ENCODE peak calls at places on chromosomes 12 and 14, in eight cellular contexts. One of them, this sample, is unnamed.

GRCh38 chr12:1845010-1845409 is 24.6 kb downstream of the LRTM2 start:
- DNase-seq in astrocyte of the spinal cord: no peak
- DNase-seq in choroid plexus epithelial cell: no peak
- DNase-seq in brain microvascular endothelial cell: no peak
- DNase-seq in heart left ventricle: no peak
- DNase-seq in AG09319: no peak
- DNase-seq in neural crest cell: no peak
- DNase-seq in fibroblast of villous mesenchyme: no peak
- DNase-seq in this sample: no peak

GRCh38 chr14:76950043-76951020 is 78.2 kb downstream of the IRF2BPL start:
- DNase-seq in choroid plexus epithelial cell: peak; percentile 58
- DNase-seq in astrocyte of the spinal cord: peak; percentile 63
- DNase-seq in brain microvascular endothelial cell: no peak
- DNase-seq in heart left ventricle: no peak
- DNase-seq in neural crest cell: no peak
- DNase-seq in AG09319: no peak
- DNase-seq in fibroblast of villous mesenchyme: no peak
- DNase-seq in this sample: peak; percentile 70

GRCh38 chr12:59736786-59737185 is 141.0 kb downstream of the SLC16A7 start:
- DNase-seq in astrocyte of the spinal cord: peak; percentile 73
- DNase-seq in fibroblast of villous mesenchyme: peak; percentile 78
- DNase-seq in neural crest cell: no peak
- DNase-seq in heart left ventricle: no peak
- DNase-seq in choroid plexus epithelial cell: peak; percentile 85
- DNase-seq in brain microvascular endothelial cell: peak; percentile 83
- DNase-seq in AG09319: peak; percentile 81
- DNase-seq in this sample: peak; percentile 94

GRCh38 chr14:66311935-66312334 is 174.2 kb upstream of the CCDC196 start:
- DNase-seq in brain microvascular endothelial cell: no peak
- DNase-seq in neural crest cell: no peak
- DNase-seq in fibroblast of villous mesenchyme: no peak
- DNase-seq in heart left ventricle: no peak
- DNase-seq in AG09319: no peak
- DNase-seq in astrocyte of the spinal cord: no peak
- DNase-seq in choroid plexus epithelial cell: no peak
- DNase-seq in this sample: no peak

GRCh38 chr12:56978397-56979138 is 21.2 kb upstream of the RDH16 start:
- DNase-seq in astrocyte of the spinal cord: no peak
- DNase-seq in heart left ventricle: no peak
- DNase-seq in fibroblast of villous mesenchyme: no peak
- DNase-seq in choroid plexus epithelial cell: no peak
- DNase-seq in neural crest cell: no peak
- DNase-seq in brain microvascular endothelial cell: no peak
- DNase-seq in AG09319: no peak
- DNase-seq in this sample: no peak

GRCh38 chr12:56071648-56072047 is 8.3 kb upstream of the ERBB3 start:
- DNase-seq in astrocyte of the spinal cord: no peak
- DNase-seq in brain microvascular endothelial cell: peak; percentile 40
- DNase-seq in choroid plexus epithelial cell: peak; percentile 14
- DNase-seq in fibroblast of villous mesenchyme: peak; percentile 23
- DNase-seq in heart left ventricle: no peak
- DNase-seq in neural crest cell: no peak
- DNase-seq in AG09319: no peak
- DNase-seq in this sample: peak; percentile 75

GRCh38 chr12:107515446-107515958 is 170.1 kb upstream of the PWP1 start:
- DNase-seq in astrocyte of the spinal cord: peak; percentile 98
- DNase-seq in choroid plexus epithelial cell: peak; percentile 96
- DNase-seq in heart left ventricle: peak; percentile 59
- DNase-seq in neural crest cell: no peak
- DNase-seq in AG09319: peak; percentile 39
- DNase-seq in brain microvascular endothelial cell: peak; percentile 95
- DNase-seq in fibroblast of villous mesenchyme: peak; percentile 23
- DNase-seq in this sample: peak; percentile 91

GRCh38 chr12:31031951-31032335 is 41.7 kb upstream of the DDX11 start:
- DNase-seq in neural crest cell: no peak
- DNase-seq in astrocyte of the spinal cord: no peak
- DNase-seq in fibroblast of villous mesenchyme: no peak
- DNase-seq in brain microvascular endothelial cell: no peak
- DNase-seq in AG09319: no peak
- DNase-seq in heart left ventricle: no peak
- DNase-seq in choroid plexus epithelial cell: no peak
- DNase-seq in this sample: no peak

GRCh38 chr12:20829919-20830318 is 19.4 kb downstream of the SLCO1B3 start:
- DNase-seq in neural crest cell: no peak
- DNase-seq in heart left ventricle: no peak
- DNase-seq in AG09319: no peak
- DNase-seq in fibroblast of villous mesenchyme: no peak
- DNase-seq in choroid plexus epithelial cell: no peak
- DNase-seq in brain microvascular endothelial cell: no peak
- DNase-seq in astrocyte of the spinal cord: no peak
- DNase-seq in this sample: no peak

GRCh38 chr14:73394317-73394716 is 64.0 kb downstream of the NUMB start:
- DNase-seq in choroid plexus epithelial cell: no peak
- DNase-seq in AG09319: no peak
- DNase-seq in heart left ventricle: no peak
- DNase-seq in brain microvascular endothelial cell: no peak
- DNase-seq in neural crest cell: no peak
- DNase-seq in fibroblast of villous mesenchyme: no peak
- DNase-seq in astrocyte of the spinal cord: no peak
- DNase-seq in this sample: no peak

GRCh38 chr12:8018666-8019581 is 13.6 kb upstream of the FOXJ2 start:
- DNase-seq in heart left ventricle: no peak
- DNase-seq in neural crest cell: peak; percentile 43
- DNase-seq in fibroblast of villous mesenchyme: peak; percentile 32
- DNase-seq in astrocyte of the spinal cord: peak; percentile 26
- DNase-seq in AG09319: no peak
- DNase-seq in choroid plexus epithelial cell: no peak
- DNase-seq in brain microvascular endothelial cell: no peak
- DNase-seq in this sample: no peak

DNA sequence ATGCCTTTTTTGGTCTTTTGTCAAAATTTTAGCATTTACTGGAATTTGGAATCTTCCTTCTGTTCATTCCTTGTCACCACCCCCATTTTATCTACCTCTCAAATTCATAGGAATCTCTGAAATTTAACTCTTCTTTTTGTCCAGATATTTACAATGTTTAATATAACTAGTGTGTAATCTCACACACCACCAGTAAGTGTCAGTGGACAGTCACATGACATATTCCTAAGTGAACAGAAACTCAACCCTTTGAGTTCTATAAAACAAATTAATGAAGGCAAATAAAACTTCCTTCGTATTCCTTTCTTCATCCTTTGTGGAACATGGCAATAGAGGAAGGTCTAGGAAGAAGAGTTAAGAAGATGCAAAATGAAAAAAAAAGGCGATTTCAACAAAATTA is 26.6 kb downstream of the ATF7 start:
- DNase-seq in neural crest cell: no peak
- DNase-seq in choroid plexus epithelial cell: peak; percentile 26
- DNase-seq in fibroblast of villous mesenchyme: no peak
- DNase-seq in astrocyte of the spinal cord: no peak
- DNase-seq in brain microvascular endothelial cell: no peak
- DNase-seq in AG09319: no peak
- DNase-seq in heart left ventricle: no peak
- DNase-seq in this sample: no peak
- TF ChIP-seq CTCF in neural crest cell: peak; percentile 23
- TF ChIP-seq CTCF in choroid plexus epithelial cell: no peak
- TF ChIP-seq CTCF in fibroblast of villous mesenchyme: peak; percentile 21
- TF ChIP-seq CTCF in astrocyte of the spinal cord: no peak
- TF ChIP-seq CTCF in brain microvascular endothelial cell: no peak
- TF ChIP-seq CTCF in AG09319: no peak
- TF ChIP-seq CTCF in heart left ventricle: no peak
- TF ChIP-seq CTCF in this sample: no peak

DNA sequence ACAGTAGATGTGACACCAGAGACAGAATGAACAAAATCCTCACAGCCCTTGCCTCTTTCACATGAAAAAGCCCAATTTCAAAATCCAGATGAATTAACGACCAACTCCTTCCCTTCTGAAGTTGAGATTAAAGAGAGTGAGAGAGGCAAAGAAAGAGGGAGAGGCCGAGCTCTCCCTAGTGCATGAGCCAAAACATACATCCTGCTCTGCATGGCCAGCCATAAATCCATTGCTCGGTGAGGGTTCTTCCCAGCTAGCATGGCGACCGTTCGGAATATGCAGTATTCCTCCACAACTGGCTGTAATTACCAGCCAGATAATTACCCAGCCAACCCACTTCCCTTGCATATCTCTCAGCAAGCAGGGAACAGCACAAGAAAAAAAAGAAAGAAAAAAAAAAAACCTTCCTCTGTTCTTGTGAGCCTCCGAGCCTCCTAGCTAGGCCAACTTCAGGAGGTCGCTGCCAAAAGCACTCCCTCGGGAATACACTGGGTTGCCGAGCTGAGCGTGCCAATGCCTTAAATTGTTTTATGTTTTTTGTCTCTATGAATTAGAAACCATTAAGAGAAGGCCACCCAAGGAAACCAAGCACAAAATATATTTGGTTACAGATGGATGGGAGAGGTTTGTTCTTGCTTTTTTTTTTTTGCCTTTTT is 568.0 kb downstream of the MED13L start:
- DNase-seq in fibroblast of villous mesenchyme: peak; percentile 7
- DNase-seq in choroid plexus epithelial cell: no peak
- DNase-seq in neural crest cell: no peak
- DNase-seq in heart left ventricle: peak; percentile 72
- DNase-seq in brain microvascular endothelial cell: no peak
- DNase-seq in AG09319: peak; percentile 25
- DNase-seq in astrocyte of the spinal cord: no peak
- DNase-seq in this sample: peak; percentile 59
- TF ChIP-seq CTCF in fibroblast of villous mesenchyme: no peak
- TF ChIP-seq CTCF in choroid plexus epithelial cell: no peak
- TF ChIP-seq CTCF in neural crest cell: no peak
- TF ChIP-seq CTCF in heart left ventricle: no peak
- TF ChIP-seq CTCF in brain microvascular endothelial cell: no peak
- TF ChIP-seq CTCF in AG09319: no peak
- TF ChIP-seq CTCF in astrocyte of the spinal cord: no peak
- TF ChIP-seq CTCF in this sample: no peak

DNA sequence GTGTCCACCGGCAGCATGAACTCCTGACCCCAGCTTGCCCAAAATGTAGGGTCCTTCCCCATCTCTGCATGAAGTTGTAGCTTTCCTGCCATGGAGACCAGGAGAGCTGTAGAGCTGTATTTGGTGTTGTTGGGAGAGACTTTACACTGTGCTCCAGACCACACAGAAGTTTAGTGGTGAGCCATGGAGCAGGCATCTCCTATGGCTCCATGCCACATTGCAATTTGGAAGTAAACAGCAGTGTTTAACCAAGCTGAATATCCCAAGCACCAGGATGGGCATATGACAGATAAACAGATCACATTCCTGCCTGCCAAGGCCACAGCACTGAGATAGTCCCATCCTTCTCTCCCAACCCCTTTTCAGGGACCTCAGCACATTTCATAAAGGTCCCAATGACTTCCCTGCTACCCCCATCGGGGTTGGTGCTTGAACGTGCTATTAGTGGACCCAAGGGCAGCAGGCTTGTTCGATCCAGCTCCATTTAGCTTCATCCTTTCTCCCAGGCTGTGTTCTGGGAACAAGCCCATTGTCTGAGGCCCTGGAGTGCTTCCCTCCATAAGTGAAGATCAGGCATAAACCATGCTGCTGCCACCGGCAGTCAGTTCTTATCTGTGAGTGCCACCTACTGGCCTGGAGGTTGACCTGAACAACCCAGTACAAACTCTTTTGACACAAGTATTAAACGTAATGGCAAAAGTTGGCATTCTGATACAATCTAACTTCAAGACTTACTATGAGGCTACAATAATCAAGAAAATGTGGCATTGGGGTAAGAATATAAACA is 172.3 kb upstream of the ATXN7L3B start:
- DNase-seq in choroid plexus epithelial cell: peak; percentile 79
- DNase-seq in brain microvascular endothelial cell: peak; percentile 43
- DNase-seq in neural crest cell: peak; percentile 3
- DNase-seq in fibroblast of villous mesenchyme: peak; percentile 16
- DNase-seq in astrocyte of the spinal cord: peak; percentile 65
- DNase-seq in heart left ventricle: no peak
- DNase-seq in AG09319: peak; percentile 27
- DNase-seq in this sample: peak; percentile 11
- TF ChIP-seq CTCF in choroid plexus epithelial cell: peak; percentile 74
- TF ChIP-seq CTCF in brain microvascular endothelial cell: peak; percentile 74
- TF ChIP-seq CTCF in neural crest cell: peak; percentile 46
- TF ChIP-seq CTCF in fibroblast of villous mesenchyme: peak; percentile 45
- TF ChIP-seq CTCF in astrocyte of the spinal cord: peak; percentile 58
- TF ChIP-seq CTCF in heart left ventricle: no peak
- TF ChIP-seq CTCF in AG09319: peak; percentile 77
- TF ChIP-seq CTCF in this sample: peak; percentile 20

GRCh38 chr12:119695034-119695433 is 27.1 kb downstream of the PRKAB1 start:
- DNase-seq in heart left ventricle: no peak
- DNase-seq in astrocyte of the spinal cord: no peak
- DNase-seq in choroid plexus epithelial cell: peak; percentile 49
- DNase-seq in fibroblast of villous mesenchyme: peak; percentile 33
- DNase-seq in AG09319: no peak
- DNase-seq in brain microvascular endothelial cell: peak; percentile 5
- DNase-seq in neural crest cell: no peak
- DNase-seq in this sample: no peak
- TF ChIP-seq CTCF in heart left ventricle: peak; percentile 19
- TF ChIP-seq CTCF in astrocyte of the spinal cord: peak; percentile 74
- TF ChIP-seq CTCF in choroid plexus epithelial cell: peak; percentile 86
- TF ChIP-seq CTCF in fibroblast of villous mesenchyme: peak; percentile 76
- TF ChIP-seq CTCF in AG09319: peak; percentile 58
- TF ChIP-seq CTCF in brain microvascular endothelial cell: peak; percentile 74
- TF ChIP-seq CTCF in neural crest cell: peak; percentile 51
- TF ChIP-seq CTCF in this sample: peak; percentile 66

DNA sequence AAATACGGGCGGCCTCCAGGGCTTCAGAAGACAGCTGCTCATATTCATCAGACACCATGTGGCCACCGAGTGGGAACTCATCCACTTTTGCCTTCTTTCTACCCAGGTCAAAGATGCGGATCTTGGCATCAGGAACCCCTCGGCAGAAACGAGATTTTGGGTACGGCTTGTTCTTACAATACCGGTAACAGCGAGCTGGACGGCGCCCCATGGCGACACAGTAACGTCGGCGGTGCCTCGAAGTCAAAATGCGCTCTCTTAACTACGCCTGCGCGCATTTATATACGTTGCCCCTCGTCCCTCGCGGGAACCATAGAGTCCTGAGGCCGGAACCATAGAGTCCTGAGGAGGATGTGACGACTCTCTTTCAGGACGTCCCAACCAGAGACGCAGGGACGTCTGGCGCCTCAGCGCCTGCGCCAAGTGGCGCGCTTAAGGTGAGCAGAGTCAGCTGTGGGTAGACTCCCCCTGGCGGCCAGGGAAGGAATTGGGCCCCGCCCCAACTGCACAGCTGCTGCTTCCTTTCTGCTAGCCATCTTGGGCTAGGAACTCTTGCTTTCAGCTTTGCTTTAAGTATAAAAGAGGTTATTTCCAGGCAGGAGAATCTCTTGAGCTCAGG is at the start of gene RPL10L:
- DNase-seq in heart left ventricle: no peak
- DNase-seq in AG09319: no peak
- DNase-seq in neural crest cell: no peak
- DNase-seq in fibroblast of villous mesenchyme: no peak
- DNase-seq in astrocyte of the spinal cord: no peak
- DNase-seq in choroid plexus epithelial cell: no peak
- DNase-seq in brain microvascular endothelial cell: no peak
- DNase-seq in this sample: no peak
- TF ChIP-seq CTCF in heart left ventricle: no peak
- TF ChIP-seq CTCF in AG09319: no peak
- TF ChIP-seq CTCF in neural crest cell: peak; percentile 30
- TF ChIP-seq CTCF in fibroblast of villous mesenchyme: no peak
- TF ChIP-seq CTCF in astrocyte of the spinal cord: no peak
- TF ChIP-seq CTCF in choroid plexus epithelial cell: peak; percentile 7
- TF ChIP-seq CTCF in brain microvascular endothelial cell: peak; percentile 42
- TF ChIP-seq CTCF in this sample: no peak

GRCh38 chr14:85978851-85979250 is 448.9 kb downstream of the FLRT2 start:
- DNase-seq in neural crest cell: no peak
- DNase-seq in choroid plexus epithelial cell: no peak
- DNase-seq in heart left ventricle: no peak
- DNase-seq in fibroblast of villous mesenchyme: no peak
- DNase-seq in astrocyte of the spinal cord: no peak
- DNase-seq in AG09319: no peak
- DNase-seq in brain microvascular endothelial cell: no peak
- DNase-seq in this sample: no peak
- TF ChIP-seq CTCF in neural crest cell: peak; percentile 21
- TF ChIP-seq CTCF in choroid plexus epithelial cell: peak; percentile 29
- TF ChIP-seq CTCF in heart left ventricle: no peak
- TF ChIP-seq CTCF in fibroblast of villous mesenchyme: no peak
- TF ChIP-seq CTCF in astrocyte of the spinal cord: no peak
- TF ChIP-seq CTCF in AG09319: no peak
- TF ChIP-seq CTCF in brain microvascular endothelial cell: peak; percentile 20
- TF ChIP-seq CTCF in this sample: no peak

This sample was measured in AG10803.